ENCODE peak calls at places on chromosome 1, in nine cellular contexts. N, W, D, B, O, M, P, U and J are unnamed samples.
A peak's percentile ranks its signal among the peaks of the same experiment; 100 is the strongest.

GRCh38 chr1:56821462-56821797 is 2.2 kb upstream of the FYB2 start:
- DNase-seq in N (no peak), W (no peak), D (no peak), B (peak; percentile 43), O (no peak), M (no peak), P (peak; percentile 50), U (no peak), J (peak; percentile 51)

GRCh38 chr1:145956776-145957442 is 908 bp downstream of the LIX1L start:
- DNase-seq in N (peak; percentile 84), W (no peak), D (peak; percentile 58), B (peak; percentile 54), O (no peak), M (no peak), P (peak; percentile 38), U (no peak), J (no peak)

GRCh38 chr1:83998599-83999315 is at the start of gene TTLL7:
- DNase-seq in N (peak; percentile 60), W (peak; percentile 69), D (peak; percentile 79), B (peak; percentile 73), O (peak; percentile 82), M (peak; percentile 16), P (peak; percentile 53), U (peak; percentile 77), J (peak; percentile 63)

GRCh38 chr1:189658381-189658780 is 819.3 kb downstream of the BRINP3 start:
- DNase-seq in N (no peak), W (no peak), D (no peak), B (no peak), O (no peak), M (no peak), P (no peak), U (no peak), J (no peak)

GRCh38 chr1:231070758-231071443 is 30.8 kb upstream of the FAM89A start:
- DNase-seq in N (no peak), W (no peak), D (peak; percentile 19), B (peak; percentile 27), O (no peak), M (no peak), P (no peak), U (no peak), J (no peak)

GRCh38 chr1:31575373-31576140 is 758 bp upstream of the TINAGL1 start:
- DNase-seq in N (no peak), W (peak; percentile 91), D (no peak), B (no peak), O (peak; percentile 75), M (no peak), P (no peak), U (peak; percentile 83), J (no peak)

GRCh38 chr1:211198111-211198510 is 61.1 kb upstream of the RCOR3 start:
- DNase-seq in N (no peak), W (no peak), D (no peak), B (peak; percentile 75), O (no peak), M (no peak), P (peak; percentile 51), U (no peak), J (peak; percentile 43)

GRCh38 chr1:19209439-19209989 is 552 bp downstream of the UBR4 start:
- DNase-seq in N (peak; percentile 38), W (peak; percentile 17), D (peak; percentile 26), B (peak; percentile 49), O (peak; percentile 61), M (peak; percentile 6), P (peak; percentile 61), U (peak; percentile 32), J (peak; percentile 41)

GRCh38 chr1:196535727-196536126 is 72.5 kb downstream of the KCNT2 start:
- DNase-seq in N (no peak), W (peak; percentile 7), D (no peak), B (peak; percentile 50), O (no peak), M (no peak), P (peak; percentile 39), U (no peak), J (peak; percentile 50)

GRCh38 chr1:30525980-30526651 is 197.3 kb downstream of the MATN1 start:
- DNase-seq in N (peak; percentile 87), W (peak; percentile 72), D (peak; percentile 28), B (peak; percentile 80), O (no peak), M (no peak), P (peak; percentile 44), U (no peak), J (peak; percentile 82)

GRCh38 chr1:209845405-209845725 is 17.6 kb downstream of the UTP25 start:
- DNase-seq in N (no peak), W (no peak), D (no peak), B (peak; percentile 29), O (no peak), M (no peak), P (no peak), U (no peak), J (no peak)

DNA sequence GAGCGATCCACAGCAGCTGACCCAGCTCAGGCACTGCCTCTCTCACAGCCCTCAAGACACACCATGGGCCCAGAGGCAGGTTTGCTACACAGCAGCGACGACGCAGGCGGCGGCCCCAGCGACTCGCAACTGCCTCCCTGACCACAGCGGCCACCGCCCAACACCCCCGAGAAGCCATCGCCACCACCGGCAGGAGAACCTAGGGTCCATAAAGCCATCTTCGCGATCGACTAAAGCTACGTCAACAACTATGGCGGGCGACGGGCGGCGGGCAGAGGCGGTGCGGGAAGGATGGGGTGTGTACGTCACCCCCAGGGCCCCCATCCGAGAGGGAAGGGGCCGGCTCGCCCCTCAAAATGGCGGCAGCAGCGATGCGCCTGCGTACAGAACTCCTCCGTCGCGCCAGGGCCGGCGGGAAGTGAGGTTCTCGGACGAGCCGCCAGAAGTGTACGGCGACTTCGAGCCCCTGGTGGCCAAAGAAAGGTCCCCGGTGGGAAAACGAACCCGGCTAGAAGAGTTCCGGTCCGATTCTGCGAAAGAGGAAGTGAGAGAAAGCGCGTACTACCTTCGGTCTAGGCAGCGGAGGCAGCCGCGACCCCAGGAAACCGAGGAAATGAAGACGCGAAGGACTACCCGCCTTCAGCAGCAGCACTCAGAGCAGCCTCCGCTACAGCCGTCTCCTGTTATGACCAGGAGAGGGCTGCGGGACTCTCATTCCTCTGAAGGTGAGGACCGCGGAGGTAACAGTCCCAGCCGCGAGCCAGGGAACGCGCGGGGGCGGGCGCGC is at the start of gene TOR1AIP1:
- DNase-seq in N (peak; percentile 98), W (peak; percentile 96), D (peak; percentile 97), B (peak; percentile 97), O (peak; percentile 98), M (peak; percentile 95), P (peak; percentile 97), U (peak; percentile 97), J (peak; percentile 95)
- TF ChIP-seq CTCF in N (peak; percentile 72), W (peak; percentile 50), D (peak; percentile 45), B (peak; percentile 32), O (peak; percentile 54), M (peak; percentile 41), P (peak; percentile 17), U (peak; percentile 33), J (peak; percentile 65)

GRCh38 chr1:202645097-202645476 is 65.2 kb downstream of the SYT2 start:
- DNase-seq in N (no peak), W (no peak), D (no peak), B (no peak), O (no peak), M (no peak), P (no peak), U (no peak), J (no peak)

GRCh38 chr1:202642212-202642611 is 68.0 kb downstream of the SYT2 start:
- DNase-seq in N (no peak), W (no peak), D (no peak), B (no peak), O (no peak), M (no peak), P (no peak), U (no peak), J (no peak)

GRCh38 chr1:202642619-202643291 is 67.5 kb downstream of the SYT2 start:
- DNase-seq in N (no peak), W (no peak), D (no peak), B (no peak), O (no peak), M (no peak), P (no peak), U (no peak), J (no peak)

GRCh38 chr1:202644219-202645096 is 65.8 kb downstream of the SYT2 start:
- DNase-seq in N (no peak), W (no peak), D (no peak), B (no peak), O (no peak), M (no peak), P (no peak), U (no peak), J (no peak)

GRCh38 chr1:202643397-202644218 is 66.6 kb downstream of the SYT2 start:
- DNase-seq in N (no peak), W (no peak), D (no peak), B (no peak), O (no peak), M (no peak), P (no peak), U (no peak), J (no peak)
- H3K27me3 ChIP-seq in N (peaks cover 19% of the 10 kb centered on the region), W (peaks cover 81% of the 10 kb centered on the region), D (peaks cover 60% of the 10 kb centered on the region), B (peaks cover 54% of the 10 kb centered on the region), O (peaks cover 76% of the 10 kb centered on the region), M (peaks cover 7% of the 10 kb centered on the region), P (peaks cover 69% of the 10 kb centered on the region), U (peaks cover 3% of the 10 kb centered on the region), J (peaks cover 62% of the 10 kb centered on the region)

DNA sequence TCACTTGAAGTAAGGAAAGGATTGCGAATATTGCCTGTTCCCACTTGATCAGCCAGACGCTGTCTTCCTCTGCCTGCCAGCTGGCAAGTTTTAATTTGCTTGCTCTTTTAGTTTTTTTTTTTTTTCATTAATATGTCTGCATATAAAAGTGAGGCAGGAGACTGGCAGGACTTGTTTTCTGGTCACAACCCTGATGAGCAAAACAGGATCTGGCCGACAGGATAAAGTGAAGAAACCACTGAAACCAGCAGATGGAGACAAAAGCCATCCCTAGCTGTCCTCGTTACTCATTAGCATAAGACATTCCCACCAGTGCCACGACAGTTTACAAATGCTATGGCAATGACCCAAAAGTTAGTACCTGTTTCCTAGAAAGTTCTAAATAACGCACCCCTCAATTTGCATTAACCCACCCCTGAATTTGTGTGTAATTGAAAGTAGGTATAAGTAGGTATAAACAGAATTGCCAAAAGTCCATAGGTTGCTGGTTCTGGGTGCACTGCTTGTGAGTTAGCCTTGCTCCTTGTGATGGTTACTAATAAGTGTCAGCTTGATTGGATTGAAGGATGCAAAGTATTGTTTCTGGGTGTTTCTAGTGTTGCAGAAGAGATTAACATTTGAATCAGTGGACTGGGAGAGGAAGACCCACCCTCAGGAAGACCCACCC is 60.8 kb downstream of the ZNF684 start:
- DNase-seq in N (no peak), W (peak; percentile 58), D (no peak), B (peak; percentile 38), O (no peak), M (no peak), P (peak; percentile 17), U (no peak), J (peak; percentile 38)
- TF ChIP-seq CTCF in N (peak; percentile 36), W (peak; percentile 63), D (peak; percentile 37), B (peak; percentile 25), O (peak; percentile 35), M (no peak), P (peak; percentile 40), U (peak; percentile 14), J (peak; percentile 72)

DNA sequence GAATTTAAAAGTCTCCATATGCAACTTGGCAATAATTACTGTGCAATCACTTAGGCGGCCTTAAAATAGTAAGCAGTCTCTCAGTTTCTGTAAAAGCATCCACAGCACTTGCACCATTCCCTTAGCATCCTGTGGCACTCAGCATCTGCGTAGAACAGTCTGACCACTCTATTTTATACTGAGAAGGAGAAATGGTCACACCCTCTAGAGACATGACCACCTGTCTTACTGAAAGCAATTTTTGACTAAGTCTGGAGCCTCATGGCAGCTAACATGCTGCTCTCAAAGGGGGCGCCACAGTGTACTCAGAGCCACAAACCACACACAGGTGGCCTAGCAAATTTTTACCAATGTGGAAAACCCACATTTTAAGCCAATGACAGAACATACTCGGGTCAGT is 62.0 kb downstream of the KCNK1 start:
- DNase-seq in N (no peak), W (no peak), D (no peak), B (no peak), O (no peak), M (no peak), P (no peak), U (no peak), J (no peak)
- H3K27me3 ChIP-seq in N (no peaks in the 10 kb centered on the region), W (no peaks in the 10 kb centered on the region), D (no peaks in the 10 kb centered on the region), B (no peaks in the 10 kb centered on the region), O (no peaks in the 10 kb centered on the region), M (peaks cover 4% of the 10 kb centered on the region), P (no peaks in the 10 kb centered on the region), U (no peaks in the 10 kb centered on the region), J (no peaks in the 10 kb centered on the region)